ENCODE peak calls at places on chromosomes 3 and 15, in seven cellular contexts. U is Panc1; P is heart left ventricle; H is CD4-positive, alpha-beta T cell; C is GM12864; K is GM23338; B is HFFc6. Z is an unnamed sample.

GRCh38 chr15:58043192-58043903 is 22.2 kb downstream of the ALDH1A2 start:
- DNase-seq in U (peak), P (no peak), H (peak), C (no peak), K (peak), B (peak), Z (no peak)

GRCh38 chr3:111210866-111211564 is 139.4 kb downstream of the NECTIN3 start:
- DNase-seq in U (no peak), P (no peak), H (no peak), C (no peak), K (peak), B (no peak), Z (no peak)

GRCh38 chr15:65939901-65940617 is 70.8 kb downstream of the RAB11A start:
- DNase-seq in U (no peak), P (no peak), H (no peak), C (no peak), K (no peak), B (peak), Z (no peak)

GRCh38 chr3:183182732-183183610 is 20.4 kb upstream of the LAMP3 start:
- DNase-seq in U (no peak), P (no peak), H (no peak), C (no peak), K (no peak), B (no peak), Z (peak)

GRCh38 chr3:141237701-141238521 is 6.3 kb downstream of the PXYLP1 start:
- DNase-seq in U (no peak), P (peak), H (no peak), C (no peak), K (no peak), B (no peak), Z (peak)

GRCh38 chr3:194103475-194103874 is 32.5 kb upstream of the HES1 start:
- DNase-seq in U (no peak), P (no peak), H (peak), C (no peak), K (no peak), B (no peak), Z (no peak)

GRCh38 chr15:89119489-89120478 is 31.5 kb downstream of the ABHD2 start:
- DNase-seq in U (peak), P (no peak), H (no peak), C (no peak), K (no peak), B (no peak), Z (no peak)

GRCh38 chr15:28184166-28184565 is 85.1 kb upstream of the OCA2 start:
- DNase-seq in U (no peak), P (no peak), H (no peak), C (no peak), K (no peak), B (no peak), Z (no peak)

GRCh38 chr15:63334821-63335220 is 46.8 kb downstream of the CA12 start:
- DNase-seq in U (no peak), P (no peak), H (no peak), C (no peak), K (no peak), B (no peak), Z (no peak)

GRCh38 chr15:68275165-68275746 is 2.3 kb upstream of the FEM1B start:
- DNase-seq in U (no peak), P (no peak), H (no peak), C (no peak), K (no peak), B (no peak), Z (no peak)

GRCh38 chr3:177835917-177836316 is 638.6 kb upstream of the TBL1XR1 start:
- DNase-seq in U (no peak), P (no peak), H (no peak), C (no peak), K (no peak), B (peak), Z (no peak)

GRCh38 chr15:59892995-59893394 is 111.1 kb upstream of the FOXB1 start:
- DNase-seq in U (no peak), P (no peak), H (no peak), C (no peak), K (peak), B (no peak), Z (no peak)

GRCh38 chr3:137293086-137293485 is 335.3 kb downstream of the IL20RB start:
- DNase-seq in U (no peak), P (no peak), H (no peak), C (no peak), K (no peak), B (no peak), Z (no peak)

GRCh38 chr3:187223799-187224198 is 26.5 kb downstream of the RTP1 start:
- DNase-seq in U (no peak), P (no peak), H (no peak), C (no peak), K (no peak), B (peak), Z (no peak)

GRCh38 chr15:34161329-34161953 is 48.5 kb downstream of the KATNBL1 start:
- DNase-seq in U (no peak), P (no peak), H (no peak), C (no peak), K (peak), B (no peak), Z (no peak)

GRCh38 chr15:48447657-48448056 is 116.4 kb downstream of the DUT start:
- DNase-seq in U (no peak), P (no peak), H (no peak), C (no peak), K (no peak), B (peak), Z (no peak)

GRCh38 chr15:37246856-37247255 is 146.5 kb upstream of the MEIS2 start:
- DNase-seq in U (no peak), P (no peak), H (no peak), C (no peak), K (peak), B (no peak), Z (no peak)

GRCh38 chr3:139416275-139416674 is 26.8 kb upstream of the COPB2 start:
- DNase-seq in U (no peak), P (no peak), H (no peak), C (no peak), K (no peak), B (no peak), Z (no peak)

GRCh38 chr3:111636506-111636905 is 41.4 kb upstream of the ZBED2 start:
- DNase-seq in U (no peak), P (no peak), H (no peak), C (no peak), K (no peak), B (no peak), Z (no peak)

GRCh38 chr15:68213991-68214837 is 9.1 kb upstream of the CALML4 start:
- DNase-seq in U (no peak), P (no peak), H (no peak), C (no peak), K (no peak), B (no peak), Z (peak)

DNA sequence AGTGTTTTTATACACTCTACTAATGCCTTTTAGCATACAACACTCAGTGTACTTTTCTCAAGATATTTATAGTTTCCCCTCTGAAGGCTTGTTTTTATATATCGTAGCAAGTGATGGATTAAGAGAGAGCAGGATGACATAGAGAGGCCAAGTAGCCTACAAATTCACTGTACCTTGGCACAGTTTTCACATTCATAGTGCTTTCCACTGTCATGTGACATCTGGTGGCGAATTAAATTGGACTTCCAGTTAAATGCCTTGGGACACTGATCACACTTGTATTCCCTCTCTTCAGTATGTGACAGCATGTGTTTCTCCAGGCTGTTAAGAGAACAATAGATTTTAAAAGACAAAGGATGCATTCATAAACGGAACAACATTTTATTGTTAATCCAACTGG is 541.1 kb downstream of the MECOM start:
- DNase-seq in U (no peak), P (no peak), H (no peak), C (no peak), K (no peak), B (no peak), Z (no peak)
- TF ChIP-seq CTCF in U (no peak), P (no peak), H (no peak), C (no peak), K (no peak), B (no peak), Z (no peak)

GRCh38 chr3:123552095-123552714 is 32.6 kb downstream of the HACD2 start:
- DNase-seq in U (no peak), P (no peak), H (no peak), C (no peak), K (peak), B (peak), Z (no peak)
- TF ChIP-seq CTCF in U (peak), P (peak), H (peak), C (peak), K (peak), B (peak), Z (peak)

GRCh38 chr3:129211772-129212171 is 28.1 kb upstream of the CNBP start:
- DNase-seq in U (peak), P (peak), H (no peak), C (no peak), K (no peak), B (peak), Z (no peak)

GRCh38 chr3:129207347-129207947 is 23.8 kb upstream of the CNBP start:
- DNase-seq in U (no peak), P (no peak), H (no peak), C (no peak), K (no peak), B (no peak), Z (no peak)

GRCh38 chr3:129213238-129213637 is 29.5 kb upstream of the CNBP start:
- DNase-seq in U (no peak), P (no peak), H (no peak), C (no peak), K (no peak), B (no peak), Z (no peak)

DNA sequence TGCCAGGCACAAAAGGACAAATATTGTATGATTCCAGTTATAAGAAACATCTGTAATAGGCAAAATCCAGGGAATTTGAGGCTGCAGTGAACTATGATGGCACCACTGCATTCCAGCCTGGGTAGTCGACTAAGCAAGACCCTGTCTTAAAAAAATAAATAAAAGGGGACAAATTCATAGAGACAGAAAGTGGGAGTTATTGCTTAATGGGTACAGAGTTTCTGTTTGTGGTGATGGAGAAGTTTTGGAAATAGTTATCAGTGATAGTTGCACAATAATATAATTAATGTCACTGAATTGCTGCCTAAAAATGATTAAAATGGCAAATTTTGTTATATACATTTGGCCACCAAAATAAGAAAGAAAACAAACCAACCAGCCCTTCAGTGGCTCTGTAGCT is 27.6 kb upstream of the CNBP start:
- DNase-seq in U (no peak), P (no peak), H (no peak), C (no peak), K (no peak), B (no peak), Z (no peak)
- TF ChIP-seq CTCF in U (no peak), P (no peak), H (no peak), C (no peak), K (no peak), B (no peak), Z (no peak)

GRCh38 chr3:158095302-158095997 is 10.8 kb downstream of the SHOX2 start:
- DNase-seq in U (no peak), P (no peak), H (no peak), C (no peak), K (peak), B (no peak), Z (no peak)
- TF ChIP-seq CTCF in U (no peak), P (no peak), H (no peak), C (no peak), K (no peak), B (no peak), Z (no peak)

DNA sequence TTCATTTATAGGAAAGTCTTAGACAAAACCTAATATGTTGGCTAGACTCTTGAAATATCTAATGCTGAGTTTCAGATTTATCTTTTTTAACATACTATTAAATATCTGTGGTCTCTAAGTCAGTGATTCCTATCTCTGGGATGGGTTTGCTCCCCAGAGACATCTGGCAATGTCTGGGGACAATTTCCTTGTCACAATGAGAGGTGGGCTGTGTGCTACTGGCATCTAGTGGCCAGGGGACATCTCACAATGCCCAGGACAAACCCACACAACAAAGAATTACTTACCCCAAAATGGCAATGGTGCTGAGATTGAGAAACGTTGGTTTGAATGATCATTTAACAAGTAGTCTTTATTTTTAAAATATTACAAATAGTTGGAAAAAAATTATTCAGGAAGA is 602.1 kb downstream of the MAGI1 start:
- DNase-seq in U (no peak), P (no peak), H (no peak), C (no peak), K (peak), B (no peak), Z (no peak)
- TF ChIP-seq CTCF in U (peak), P (peak), H (no peak), C (peak), K (peak), B (peak), Z (peak)

GRCh38 chr3:71977525-71977924 is 192.6 kb upstream of the PROK2 start:
- DNase-seq in U (no peak), P (no peak), H (no peak), C (no peak), K (no peak), B (no peak), Z (no peak)

GRCh38 chr3:71975573-71975972 is 190.6 kb upstream of the PROK2 start:
- DNase-seq in U (no peak), P (no peak), H (no peak), C (no peak), K (no peak), B (no peak), Z (no peak)

GRCh38 chr3:71968491-71968890 is 183.5 kb upstream of the PROK2 start:
- DNase-seq in U (no peak), P (no peak), H (no peak), C (no peak), K (no peak), B (no peak), Z (no peak)

GRCh38 chr3:71973337-71974030 is 188.5 kb upstream of the PROK2 start:
- DNase-seq in U (no peak), P (no peak), H (no peak), C (no peak), K (no peak), B (no peak), Z (no peak)

DNA sequence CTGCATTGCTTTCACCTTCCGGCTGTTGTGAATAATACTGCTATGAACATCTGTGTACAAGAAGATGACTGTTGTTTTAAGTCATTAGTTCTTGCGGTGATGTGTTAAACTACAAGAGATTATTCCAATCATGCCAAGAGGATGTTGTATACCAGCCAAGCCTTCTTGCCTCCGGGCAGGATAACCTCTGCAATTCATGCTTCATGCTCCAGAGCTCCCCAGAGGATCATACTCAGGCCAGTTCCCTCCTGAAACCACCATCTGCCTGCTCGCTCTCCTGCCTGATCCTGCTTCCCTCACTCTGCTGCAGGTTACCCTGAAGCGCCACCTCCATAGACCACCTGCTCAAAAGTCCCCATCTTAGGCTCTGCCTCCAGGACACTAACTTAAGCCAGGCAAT is 187.1 kb upstream of the PROK2 start:
- DNase-seq in U (no peak), P (no peak), H (no peak), C (no peak), K (no peak), B (peak), Z (no peak)
- TF ChIP-seq CTCF in U (no peak), P (no peak), H (no peak), C (no peak), K (no peak), B (peak), Z (no peak)

DNA sequence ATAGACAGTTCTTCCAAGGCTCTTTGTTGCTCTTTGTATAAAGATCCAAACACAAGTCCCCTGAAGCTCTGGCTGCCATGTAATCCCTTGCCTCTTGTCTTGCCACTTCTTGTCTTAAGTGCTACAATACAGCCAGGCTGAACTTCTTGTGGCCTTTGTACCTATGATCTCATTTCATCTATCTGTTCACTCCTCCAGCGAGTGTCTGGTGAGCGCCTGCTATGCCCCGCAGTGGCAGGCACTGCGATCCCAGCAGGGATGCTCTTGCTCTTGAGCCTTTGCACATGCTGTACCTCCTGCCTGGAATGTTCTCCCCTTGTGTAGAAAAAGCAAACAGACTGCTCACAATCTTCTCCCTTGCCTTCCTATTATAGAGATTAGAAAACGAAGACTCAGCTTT is 81.9 kb upstream of the ADPGK start:
- DNase-seq in U (no peak), P (no peak), H (no peak), C (no peak), K (no peak), B (no peak), Z (no peak)
- TF ChIP-seq CTCF in U (no peak), P (no peak), H (no peak), C (no peak), K (no peak), B (no peak), Z (no peak)

DNA sequence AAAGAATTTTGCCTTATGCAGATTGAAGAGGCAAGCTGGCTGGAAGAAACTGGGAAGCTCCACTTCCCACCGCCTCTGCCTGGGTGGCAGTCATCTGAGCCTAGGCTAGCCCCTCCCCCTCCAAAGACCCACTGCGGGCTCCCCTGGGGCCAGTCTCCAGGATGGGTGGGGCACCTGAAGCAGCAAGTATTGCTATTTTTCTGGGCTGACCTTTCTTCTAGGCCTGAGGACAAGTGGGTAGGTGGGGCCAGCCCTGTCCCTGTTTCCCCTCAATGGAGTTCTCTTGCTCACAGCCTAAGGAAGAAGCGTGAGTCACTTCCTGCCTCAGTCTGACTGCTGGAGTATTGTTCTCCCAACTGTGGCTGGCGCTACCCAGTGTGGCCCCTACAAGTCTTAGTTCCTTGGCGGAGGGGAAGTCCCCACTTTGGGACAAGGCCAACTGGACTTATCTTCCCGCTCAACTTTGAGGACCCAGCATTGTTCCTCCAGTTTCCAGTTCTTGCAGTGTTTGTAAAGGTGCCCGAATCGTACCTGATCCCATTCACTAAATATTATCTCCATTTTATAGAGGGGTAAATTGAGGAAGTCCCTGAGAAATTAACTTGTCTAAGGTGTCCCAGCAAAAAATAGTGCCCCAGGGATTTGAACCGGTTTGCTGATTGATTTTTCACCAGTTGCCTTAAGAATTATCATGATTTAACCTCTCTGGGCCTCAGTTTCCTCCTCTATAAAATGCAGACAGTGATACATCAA is 1.4 kb downstream of the FURIN start:
- DNase-seq in U (no peak), P (peak), H (no peak), C (no peak), K (peak), B (peak), Z (no peak)
- TF ChIP-seq CTCF in U (no peak), P (no peak), H (no peak), C (no peak), K (no peak), B (no peak), Z (no peak)

GRCh38 chr15:80457896-80458295 is 53.7 kb downstream of the ARNT2 start:
- DNase-seq in U (no peak), P (no peak), H (no peak), C (no peak), K (peak), B (no peak), Z (no peak)
- TF ChIP-seq CTCF in U (no peak), P (no peak), H (no peak), C (no peak), K (peak), B (no peak), Z (no peak)

GRCh38 chr15:98930591-98930990 is 77.0 kb downstream of the PGPEP1L start:
- DNase-seq in U (no peak), P (no peak), H (no peak), C (no peak), K (no peak), B (no peak), Z (no peak)

GRCh38 chr15:98938105-98938417 is 69.5 kb downstream of the PGPEP1L start:
- DNase-seq in U (no peak), P (no peak), H (no peak), C (no peak), K (no peak), B (no peak), Z (no peak)

GRCh38 chr15:98937413-98938104 is 70.0 kb downstream of the PGPEP1L start:
- DNase-seq in U (no peak), P (no peak), H (no peak), C (peak), K (no peak), B (no peak), Z (no peak)

GRCh38 chr15:98931001-98931400 is 76.6 kb downstream of the PGPEP1L start:
- DNase-seq in U (no peak), P (no peak), H (no peak), C (no peak), K (no peak), B (no peak), Z (no peak)

DNA sequence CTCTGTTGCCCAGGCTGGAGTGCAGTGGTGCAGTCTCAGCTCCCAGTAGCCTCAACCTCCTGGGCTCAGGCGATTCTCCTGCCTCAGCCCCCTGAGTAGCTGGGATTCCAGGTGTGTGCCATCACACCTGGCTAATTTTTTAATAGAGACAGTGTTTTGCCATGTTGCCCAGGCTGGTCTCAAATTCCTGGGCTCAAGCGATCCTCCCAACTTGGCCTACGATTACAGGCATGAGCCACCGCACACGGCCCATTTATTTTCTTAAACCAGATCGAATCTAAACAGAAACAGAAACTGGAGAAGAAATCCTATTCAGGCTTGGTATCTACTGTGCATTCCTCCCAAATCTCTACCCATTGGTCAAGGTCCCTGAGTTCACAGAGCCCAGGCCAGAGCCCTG is 74.2 kb downstream of the PGPEP1L start:
- DNase-seq in U (no peak), P (no peak), H (no peak), C (no peak), K (no peak), B (no peak), Z (no peak)
- TF ChIP-seq CTCF in U (no peak), P (no peak), H (no peak), C (no peak), K (no peak), B (no peak), Z (no peak)

Z was measured in type B pancreatic cell.